ENCODE peak calls at places on chromosomes 3 and 15, in nine cellular contexts. T is thyroid gland; Q is psoas muscle; S is CD4-positive, alpha-beta T cell; M is left ventricle myocardium inferior; Y is heart left ventricle; N is transverse colon; L is AG04450; O is pancreas. B is an unnamed sample.

GRCh38 chr3:12155833-12156232 is 2.9 kb downstream of the TIMP4 start:
- DNase-seq in O (no peak), S (no peak), L (no peak), N (no peak), T (no peak), Q (no peak), Y (no peak), M (no peak), B (no peak)

GRCh38 chr15:34818531-34818930 is 23.2 kb upstream of the ACTC1 start:
- DNase-seq in T (no peak), S (no peak), Y (no peak), L (no peak), N (no peak), Q (no peak), O (no peak), M (no peak), B (no peak)

GRCh38 chr3:127857270-127857801 is 35.0 kb upstream of the MGLL start:
- DNase-seq in L (no peak), M (no peak), N (no peak), Q (no peak), Y (no peak), T (no peak), O (no peak), S (no peak), B (no peak)

GRCh38 chr3:155270485-155271342 is 22.8 kb downstream of the STRIT1 start:
- DNase-seq in Y (no peak), T (no peak), M (no peak), N (no peak), O (no peak), Q (no peak), L (no peak), S (no peak), B (no peak)

GRCh38 chr15:63094495-63094931 is 27.1 kb upstream of the LACTB start:
- DNase-seq in L (peak), M (no peak), Y (no peak), S (no peak), O (no peak), N (no peak), T (peak), Q (no peak), B (no peak)

GRCh38 chr3:64344721-64345207 is 119.5 kb upstream of the PRICKLE2 start:
- DNase-seq in T (no peak), Y (no peak), Q (no peak), O (no peak), M (no peak), N (no peak), S (no peak), L (peak), B (no peak)

GRCh38 chr15:31155136-31155535 is 53.6 kb upstream of the TRPM1 start:
- DNase-seq in N (no peak), Q (no peak), S (no peak), O (no peak), L (no peak), Y (no peak), M (no peak), T (no peak), B (no peak)

GRCh38 chr3:184982058-184982457 is 170.1 kb downstream of the VPS8 start:
- DNase-seq in Y (no peak), N (no peak), Q (no peak), O (no peak), M (no peak), T (no peak), L (no peak), S (no peak), B (no peak)

GRCh38 chr3:126817781-126818180 is 113.7 kb downstream of the CHCHD6 start:
- DNase-seq in M (no peak), S (no peak), Q (no peak), O (no peak), Y (no peak), T (no peak), L (no peak), N (no peak), B (no peak)

GRCh38 chr3:101858464-101858863 is 9.2 kb downstream of the NFKBIZ start:
- DNase-seq in T (no peak), Q (no peak), M (no peak), O (no peak), Y (no peak), N (no peak), L (no peak), S (no peak), B (no peak)

GRCh38 chr15:89785771-89786135 is 9.6 kb downstream of the MESP2 start:
- DNase-seq in T (no peak), O (no peak), L (no peak), Q (no peak), S (no peak), N (no peak), Y (no peak), M (no peak), B (no peak)

DNA sequence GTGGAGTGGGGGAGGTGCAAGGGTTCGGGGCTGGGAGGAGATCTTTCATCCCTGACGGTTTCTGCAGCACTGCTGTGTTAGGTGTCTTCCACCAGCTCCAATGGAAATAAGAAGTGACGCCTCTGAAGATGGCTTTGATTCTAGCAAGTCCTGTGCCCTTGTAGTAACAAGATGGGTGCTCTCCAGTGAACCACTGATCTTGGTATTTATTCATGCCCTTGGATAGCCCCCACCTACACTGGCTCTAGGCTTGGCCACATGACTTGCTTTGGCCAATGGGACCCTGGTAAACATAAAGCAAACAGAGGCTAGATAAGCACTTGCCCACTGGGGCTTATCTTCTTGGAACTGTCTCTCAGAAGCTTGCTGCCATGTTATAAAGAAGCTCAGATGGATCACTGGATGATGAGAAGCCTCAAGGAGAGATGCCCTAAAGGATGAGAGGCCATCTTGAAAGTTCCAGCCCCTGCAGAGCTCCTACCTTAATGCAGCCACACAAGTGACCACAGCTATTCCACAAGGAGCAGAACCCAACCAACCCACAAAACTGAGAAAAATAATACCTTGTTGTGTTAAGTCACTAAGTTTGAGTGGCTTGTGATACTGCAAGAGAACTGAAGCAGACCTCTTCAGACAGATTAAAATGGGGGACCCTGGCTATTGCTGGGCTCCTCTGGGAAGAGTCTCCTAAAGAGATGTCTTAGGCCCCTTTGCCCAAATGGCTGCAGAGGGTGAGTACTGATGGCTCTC is 137.9 kb downstream of the PDCD6IP start:
- DNase-seq in Q (no peak), N (no peak), L (no peak), O (no peak), T (no peak), S (no peak), M (no peak), Y (no peak), B (no peak)
- H3K27ac ChIP-seq in Q (no peak), N (no peak), L (no peak), O (no peak), T (no peak), S (no peak), M (no peak), Y (no peak), B (no peak)

DNA sequence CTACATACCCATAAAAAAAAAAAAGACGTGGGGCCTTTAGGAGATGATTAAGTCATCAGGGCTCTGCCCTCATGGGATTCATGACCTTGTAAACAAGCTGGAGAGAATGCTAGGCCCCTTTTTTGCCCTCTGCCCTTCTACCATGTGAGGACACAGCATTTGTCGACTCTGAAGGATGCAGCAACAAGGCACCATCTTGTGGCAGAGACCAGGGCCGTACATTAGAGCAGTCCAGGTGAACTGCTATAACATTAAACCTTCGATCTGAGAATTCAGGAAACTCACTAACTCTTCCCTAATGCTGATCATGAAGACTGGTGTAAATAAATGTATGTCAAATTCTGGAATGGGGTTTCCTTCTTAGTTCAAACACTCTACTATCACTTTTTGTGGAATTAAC is 30.7 kb upstream of the SIAH2 start:
- DNase-seq in Y (no peak), Q (no peak), N (no peak), O (no peak), L (no peak), S (no peak), T (no peak), M (no peak), B (no peak)
- TF ChIP-seq CTCF in Y (no peak), Q (no peak), N (no peak), O (no peak), L (no peak), S (no peak), T (no peak), M (no peak), B (no peak)

GRCh38 chr15:65828566-65828965 is 36.5 kb upstream of the DENND4A start:
- DNase-seq in T (no peak), M (no peak), Y (no peak), L (no peak), O (no peak), S (peak), Q (no peak), N (no peak), B (no peak)
- H3K27ac ChIP-seq in T (no peak), M (no peak), Y (no peak), L (no peak), O (no peak), S (peak), Q (no peak), N (peak), B (no peak)

DNA sequence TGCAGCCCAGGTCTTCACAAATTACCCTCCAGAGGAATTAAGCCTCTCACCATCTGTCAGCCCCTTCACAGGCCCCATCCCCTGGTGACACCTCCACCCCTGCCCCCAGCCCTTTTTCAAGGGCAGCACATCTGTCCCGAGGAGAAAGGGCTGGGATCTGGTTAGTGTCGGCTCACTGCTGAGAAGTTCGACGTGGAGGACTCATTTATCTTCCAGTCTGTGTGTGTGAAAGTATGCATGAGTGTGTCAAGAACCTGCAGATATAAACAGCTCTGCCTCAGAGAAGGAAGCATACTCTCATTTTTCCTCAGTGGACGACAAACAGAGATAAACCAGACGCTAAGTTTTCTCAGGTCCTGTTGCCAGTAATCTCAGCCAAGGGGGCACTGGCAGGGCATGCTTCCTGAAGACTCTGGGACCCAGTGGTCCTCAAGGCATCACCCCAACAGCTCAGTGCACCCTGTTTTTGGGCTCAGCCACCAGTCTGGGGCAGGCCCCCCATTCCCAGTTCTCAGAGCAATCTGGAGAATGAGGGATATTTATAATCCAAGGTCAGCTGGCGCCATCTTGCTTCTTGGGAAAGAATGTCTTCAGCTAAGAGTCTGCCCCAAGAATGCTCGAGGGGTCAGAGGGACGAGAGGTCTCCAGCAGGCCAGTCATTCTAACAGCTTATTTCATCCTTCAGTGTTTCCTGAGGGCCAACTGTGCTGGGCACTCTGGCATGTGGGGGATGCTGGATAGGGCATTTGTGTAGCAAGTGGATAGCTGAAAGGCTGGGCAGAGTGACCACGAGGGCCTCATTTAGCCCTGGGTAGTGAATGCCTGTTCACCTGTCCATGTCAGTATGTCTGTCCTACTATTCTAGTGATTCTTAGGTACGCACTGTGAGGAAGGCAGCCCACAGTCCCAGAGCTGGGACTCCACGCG is 73.6 kb downstream of the ADCY5 start:
- DNase-seq in N (no peak), Q (no peak), T (no peak), L (no peak), Y (peak), O (no peak), M (no peak), S (no peak), B (peak)
- TF ChIP-seq CTCF in N (no peak), Q (no peak), T (no peak), L (no peak), Y (peak), O (no peak), M (no peak), S (no peak), B (no peak)

DNA sequence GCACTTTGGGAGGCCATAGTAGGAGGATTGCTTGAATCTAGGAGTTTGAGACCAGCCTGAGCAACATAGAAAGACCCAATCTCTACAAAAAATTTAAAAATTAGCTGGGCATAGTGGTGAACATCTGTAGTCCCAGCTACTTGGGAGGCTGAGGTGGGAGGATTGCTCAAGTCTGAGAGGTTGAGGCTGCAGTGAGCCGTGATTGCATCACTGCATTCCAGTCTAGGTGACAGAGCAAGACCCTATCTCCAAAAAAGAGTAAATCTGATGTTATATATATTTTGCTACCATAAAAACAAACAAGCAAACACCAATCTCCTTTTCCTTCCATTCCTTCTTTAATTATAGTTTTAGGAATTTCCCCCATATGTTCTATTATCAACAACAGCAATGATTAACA is 74.2 kb upstream of the RNU6-1 start:
- DNase-seq in Y (no peak), L (no peak), S (no peak), Q (no peak), T (no peak), O (no peak), N (no peak), M (no peak), B (no peak)
- H3K27ac ChIP-seq in Y (no peak), L (no peak), S (no peak), Q (peak), T (peak), O (peak), N (peak), M (peak), B (no peak)

GRCh38 chr3:178705925-178706324 is 169.7 kb downstream of the KCNMB2 start:
- DNase-seq in S (no peak), Q (no peak), Y (no peak), M (no peak), T (no peak), N (no peak), L (peak), O (no peak), B (no peak)

GRCh38 chr3:178699364-178699763 is 163.1 kb downstream of the KCNMB2 start:
- DNase-seq in T (no peak), N (no peak), Q (no peak), M (no peak), S (no peak), O (no peak), L (no peak), Y (no peak), B (no peak)

GRCh38 chr3:178699810-178700209 is 163.6 kb downstream of the KCNMB2 start:
- DNase-seq in M (no peak), S (no peak), Q (no peak), Y (no peak), O (no peak), N (no peak), T (peak), L (no peak), B (peak)

GRCh38 chr3:178706411-178706810 is 170.2 kb downstream of the KCNMB2 start:
- DNase-seq in N (no peak), O (no peak), T (no peak), L (no peak), Q (no peak), M (no peak), Y (no peak), S (no peak), B (no peak)

DNA sequence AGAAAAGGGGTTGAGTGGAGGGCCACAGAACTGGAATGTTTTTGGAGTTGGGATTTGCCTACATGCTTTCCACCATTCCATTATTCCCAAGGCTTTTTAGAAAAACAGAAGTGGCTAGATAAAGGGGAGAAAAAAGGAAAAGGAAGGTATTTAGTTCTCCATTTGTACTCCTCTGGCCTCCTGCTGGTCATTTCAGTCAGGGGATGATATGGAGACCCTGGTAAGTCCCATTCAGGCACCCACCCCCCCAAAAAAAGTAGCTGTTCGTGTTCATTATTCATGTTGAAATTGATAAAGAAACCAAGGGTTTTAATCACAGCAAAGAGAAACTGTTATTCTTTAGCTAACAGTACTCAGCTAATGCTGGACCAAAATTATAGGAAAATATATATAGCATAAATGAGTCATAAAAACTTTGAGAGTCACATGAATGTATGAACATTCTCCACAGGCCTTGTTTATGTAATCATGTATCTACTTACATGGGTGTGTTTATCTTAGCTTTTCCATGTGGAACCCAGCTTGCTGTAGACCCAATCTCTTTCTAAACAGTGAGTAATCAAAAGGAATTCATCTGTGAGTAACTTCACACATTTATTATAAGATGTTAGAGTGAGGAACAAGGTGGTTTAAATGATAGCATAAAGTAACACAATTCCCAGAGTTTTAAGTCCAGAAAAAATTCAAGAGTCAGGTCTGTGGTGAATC is 167.2 kb downstream of the KCNMB2 start:
- DNase-seq in Y (no peak), L (peak), S (no peak), T (no peak), O (no peak), N (no peak), Q (no peak), M (no peak), B (no peak)
- TF ChIP-seq CTCF in Y (no peak), L (peak), S (no peak), T (peak), O (no peak), N (no peak), Q (no peak), M (no peak), B (no peak)

DNA sequence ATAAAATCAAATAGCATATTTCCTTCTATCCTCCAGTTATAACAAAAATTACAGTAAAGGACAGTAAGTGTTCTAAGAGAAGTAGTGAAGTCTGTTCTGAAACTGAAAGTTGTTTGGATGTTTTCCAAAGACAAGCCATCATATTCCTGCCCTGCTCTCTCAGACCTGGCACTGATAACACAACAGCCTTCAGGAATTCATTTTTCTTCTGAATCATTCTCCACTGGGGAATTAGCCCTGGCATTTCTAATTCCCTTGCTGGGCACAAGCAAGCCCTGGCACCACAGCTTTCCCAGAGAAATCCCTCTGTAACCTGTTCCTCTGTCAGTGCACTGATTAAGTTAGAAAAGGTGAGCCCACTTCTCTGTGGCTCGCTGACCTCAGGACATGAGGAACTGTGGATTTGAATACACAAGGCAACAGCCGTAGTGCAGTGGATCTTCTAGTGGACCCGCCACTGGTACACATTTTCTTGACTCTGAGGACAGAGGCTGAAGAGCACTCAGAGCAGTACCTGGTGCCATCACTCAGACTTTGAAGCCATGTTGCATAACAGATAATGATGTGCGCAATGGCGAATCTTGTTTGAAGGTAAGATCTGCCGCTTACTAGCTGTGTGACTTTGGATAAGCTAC is 61.6 kb downstream of the WWTR1 start:
- DNase-seq in M (no peak), S (no peak), Q (no peak), T (peak), Y (no peak), L (no peak), O (no peak), N (no peak), B (no peak)
- H3K27ac ChIP-seq in M (peak), S (no peak), Q (no peak), T (peak), Y (no peak), L (no peak), O (peak), N (no peak), B (no peak)

GRCh38 chr3:43695863-43696262 is 5.1 kb downstream of the ABHD5 start:
- DNase-seq in L (no peak), Q (no peak), O (no peak), M (no peak), N (no peak), T (no peak), Y (no peak), S (no peak), B (no peak)

GRCh38 chr3:43695443-43695842 is 4.7 kb downstream of the ABHD5 start:
- DNase-seq in S (no peak), O (no peak), L (peak), M (no peak), Q (no peak), N (no peak), Y (no peak), T (no peak), B (no peak)

GRCh38 chr3:43696881-43697280 is 6.1 kb downstream of the ABHD5 start:
- DNase-seq in N (no peak), T (no peak), M (no peak), Q (no peak), O (no peak), L (no peak), S (no peak), Y (no peak), B (no peak)

GRCh38 chr3:43704697-43705096 is 14.0 kb downstream of the ABHD5 start:
- DNase-seq in S (no peak), Q (no peak), M (no peak), T (no peak), O (no peak), Y (no peak), L (no peak), N (no peak), B (no peak)

DNA sequence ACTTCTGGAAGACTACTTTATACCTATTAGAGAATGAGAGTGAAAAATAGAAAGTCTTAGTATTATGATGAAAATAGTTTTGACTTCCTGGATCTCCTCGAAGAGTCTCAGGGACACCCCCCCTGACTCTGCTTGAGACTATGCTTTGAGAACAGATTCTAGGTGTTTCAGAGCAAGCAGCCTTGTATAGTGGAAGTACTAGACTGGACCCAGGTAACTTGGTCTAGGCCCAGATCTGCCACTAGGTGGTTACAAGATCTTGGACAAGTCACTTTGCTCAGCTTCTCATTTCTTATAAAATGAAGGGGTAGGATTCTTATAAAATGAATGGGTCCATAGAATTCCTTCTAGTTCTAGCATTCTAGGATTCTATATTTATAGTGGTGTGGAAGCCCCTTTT is 9.1 kb downstream of the ABHD5 start:
- DNase-seq in L (no peak), S (no peak), Q (no peak), O (no peak), N (peak), M (no peak), Y (no peak), T (no peak), B (no peak)
- TF ChIP-seq CTCF in L (peak), S (no peak), Q (no peak), O (peak), N (no peak), M (no peak), Y (no peak), T (peak), B (no peak)

GRCh38 chr3:115348391-115348790 is 201.3 kb upstream of the ZBTB20 start:
- DNase-seq in L (no peak), S (no peak), N (no peak), T (no peak), Y (no peak), M (no peak), O (no peak), Q (no peak), B (no peak)
- H3K27ac ChIP-seq in L (no peak), S (no peak), N (no peak), T (no peak), Y (no peak), M (no peak), O (no peak), Q (no peak), B (no peak)

B was measured in heart right ventricle.